ENCODE peak calls at places on chromosomes 13 and 19, in five cellular contexts. S is epithelial cell of esophagus, J is NCI-H526 treated with DMSO at 0.1 percent for 48 hours, Z is thoracic aorta, P is occipital lobe. H is an unnamed sample.

GRCh38 chr13:39417643-39418042 is 185.3 kb downstream of the LHFPL6 start:
- DNase-seq in J (no peak), Z (no peak), P (peak; percentile 19), S (peak; percentile 29), H (peak; percentile 62)

GRCh38 chr13:111429064-111429558 is 108.7 kb downstream of the TEX29 start:
- DNase-seq in Z (no peak), P (no peak), S (peak; percentile 7), J (peak; percentile 58), H (peak; percentile 17)

GRCh38 chr13:110132178-110132975 is 174.6 kb downstream of the COL4A1 start:
- DNase-seq in J (no peak), Z (no peak), S (no peak), P (no peak), H (no peak)

GRCh38 chr19:23563326-23563725 is 123.7 kb downstream of the ZNF675 start:
- DNase-seq in Z (no peak), J (no peak), S (no peak), P (no peak), H (no peak)

GRCh38 chr13:67464154-67464553 is 234.0 kb upstream of the PCDH9 start:
- DNase-seq in Z (no peak), J (no peak), S (no peak), P (no peak), H (no peak)

GRCh38 chr19:14116918-14117578 is 514 bp downstream of the PRKACA start:
- DNase-seq in J (no peak), S (no peak), Z (no peak), P (no peak), H (no peak)

GRCh38 chr19:14135985-14136508 is 342 bp downstream of the ASF1B start:
- DNase-seq in J (no peak), Z (no peak), S (no peak), P (no peak), H (no peak)

GRCh38 chr13:102286326-102286725 is 115.5 kb downstream of the FGF14 start:
- DNase-seq in P (no peak), J (no peak), Z (no peak), S (peak; percentile 98), H (peak; percentile 100)

GRCh38 chr13:106819413-106820180 is 251.7 kb upstream of the ARGLU1 start:
- DNase-seq in J (no peak), Z (no peak), S (no peak), P (no peak), H (no peak)

GRCh38 chr19:38709671-38710415 is 34.4 kb downstream of the CAPN12 start:
- DNase-seq in P (no peak), J (no peak), Z (no peak), S (no peak), H (no peak)

GRCh38 chr13:40371531-40372125 is 294.8 kb downstream of the FOXO1 start:
- DNase-seq in P (no peak), J (no peak), Z (no peak), S (no peak), H (no peak)

GRCh38 chr19:16338470-16339360 is 14.1 kb downstream of the KLF2 start:
- DNase-seq in S (peak; percentile 58), Z (peak; percentile 60), J (no peak), P (no peak), H (peak; percentile 84)

GRCh38 chr13:61685683-61686013 is 270.0 kb upstream of the PCDH20 start:
- DNase-seq in S (peak; percentile 60), J (peak; percentile 6), P (no peak), Z (no peak), H (peak; percentile 33)

GRCh38 chr19:15532779-15533521 is 24.6 kb downstream of the CYP4F22 start:
- DNase-seq in S (no peak), P (no peak), Z (no peak), J (no peak), H (no peak)

GRCh38 chr19:13505164-13505695 is 1.0 kb downstream of the CACNA1A start:
- DNase-seq in J (no peak), S (no peak), Z (no peak), P (no peak), H (no peak)

GRCh38 chr19:2239771-2240770 is 3.4 kb downstream of the SF3A2 start:
- DNase-seq in J (no peak), S (no peak), P (no peak), Z (no peak), H (no peak)

GRCh38 chr19:51887522-51888498 is at the start of gene ZNF577:
- DNase-seq in S (peak; percentile 96), P (peak; percentile 82), J (no peak), Z (peak; percentile 63), H (peak; percentile 82)

GRCh38 chr13:60018536-60018935 is 145.2 kb downstream of the DIAPH3 start:
- DNase-seq in J (no peak), S (no peak), Z (no peak), P (no peak), H (peak; percentile 40)